ENCODE peak calls at places on chromosomes 12 and 14, in ten cellular contexts. One of them, this sample, is unnamed.

GRCh38 chr14:51873221-51873893 is 12.9 kb downstream of the GNG2 start:
- DNase-seq in epithelial cell of esophagus: peak; percentile 69
- DNase-seq in upper lobe of right lung: no peak
- DNase-seq in transverse colon: no peak
- DNase-seq in foreskin keratinocyte: peak; percentile 54
- DNase-seq in heart right ventricle: no peak
- DNase-seq in CD8-positive, alpha-beta T cell: no peak
- DNase-seq in HFF-Myc: peak; percentile 96
- DNase-seq in spleen: no peak
- DNase-seq in progenitor cell of endocrine pancreas: no peak
- DNase-seq in this sample: no peak

GRCh38 chr14:69360438-69361108 is 37.5 kb downstream of the ERH start:
- DNase-seq in progenitor cell of endocrine pancreas: no peak
- DNase-seq in HFF-Myc: no peak
- DNase-seq in epithelial cell of esophagus: no peak
- DNase-seq in foreskin keratinocyte: no peak
- DNase-seq in transverse colon: no peak
- DNase-seq in CD8-positive, alpha-beta T cell: no peak
- DNase-seq in spleen: no peak
- DNase-seq in heart right ventricle: no peak
- DNase-seq in upper lobe of right lung: no peak
- DNase-seq in this sample: no peak

GRCh38 chr12:77001181-77001758 is 64.1 kb downstream of the E2F7 start:
- DNase-seq in progenitor cell of endocrine pancreas: no peak
- DNase-seq in epithelial cell of esophagus: no peak
- DNase-seq in heart right ventricle: no peak
- DNase-seq in upper lobe of right lung: no peak
- DNase-seq in HFF-Myc: no peak
- DNase-seq in spleen: peak; percentile 58
- DNase-seq in transverse colon: no peak
- DNase-seq in CD8-positive, alpha-beta T cell: no peak
- DNase-seq in foreskin keratinocyte: no peak
- DNase-seq in this sample: no peak

GRCh38 chr12:103969391-103969790 is 3.7 kb downstream of the TDG start:
- DNase-seq in upper lobe of right lung: no peak
- DNase-seq in HFF-Myc: no peak
- DNase-seq in transverse colon: no peak
- DNase-seq in spleen: no peak
- DNase-seq in epithelial cell of esophagus: peak; percentile 41
- DNase-seq in heart right ventricle: no peak
- DNase-seq in foreskin keratinocyte: no peak
- DNase-seq in progenitor cell of endocrine pancreas: no peak
- DNase-seq in CD8-positive, alpha-beta T cell: no peak
- DNase-seq in this sample: no peak

GRCh38 chr12:95385246-95385645 is 88.7 kb upstream of the METAP2 start:
- DNase-seq in foreskin keratinocyte: no peak
- DNase-seq in transverse colon: no peak
- DNase-seq in spleen: no peak
- DNase-seq in CD8-positive, alpha-beta T cell: no peak
- DNase-seq in progenitor cell of endocrine pancreas: no peak
- DNase-seq in HFF-Myc: peak; percentile 7
- DNase-seq in heart right ventricle: no peak
- DNase-seq in epithelial cell of esophagus: peak; percentile 8
- DNase-seq in upper lobe of right lung: no peak
- DNase-seq in this sample: no peak

GRCh38 chr12:48996794-48997718 is 2.1 kb downstream of the DDN start:
- DNase-seq in heart right ventricle: peak; percentile 78
- DNase-seq in upper lobe of right lung: peak; percentile 89
- DNase-seq in progenitor cell of endocrine pancreas: peak; percentile 62
- DNase-seq in CD8-positive, alpha-beta T cell: no peak
- DNase-seq in spleen: peak; percentile 93
- DNase-seq in HFF-Myc: no peak
- DNase-seq in transverse colon: peak; percentile 82
- DNase-seq in epithelial cell of esophagus: peak; percentile 73
- DNase-seq in foreskin keratinocyte: no peak
- DNase-seq in this sample: peak; percentile 86

GRCh38 chr12:126936181-126936851 is 1330.7 kb upstream of the TMEM132C start:
- DNase-seq in foreskin keratinocyte: no peak
- DNase-seq in upper lobe of right lung: no peak
- DNase-seq in heart right ventricle: peak; percentile 62
- DNase-seq in transverse colon: peak; percentile 33
- DNase-seq in spleen: no peak
- DNase-seq in HFF-Myc: no peak
- DNase-seq in CD8-positive, alpha-beta T cell: no peak
- DNase-seq in progenitor cell of endocrine pancreas: no peak
- DNase-seq in epithelial cell of esophagus: peak; percentile 12
- DNase-seq in this sample: no peak

GRCh38 chr14:69345402-69345801 is 52.7 kb downstream of the ERH start:
- DNase-seq in heart right ventricle: no peak
- DNase-seq in epithelial cell of esophagus: no peak
- DNase-seq in upper lobe of right lung: no peak
- DNase-seq in CD8-positive, alpha-beta T cell: no peak
- DNase-seq in foreskin keratinocyte: no peak
- DNase-seq in transverse colon: no peak
- DNase-seq in progenitor cell of endocrine pancreas: no peak
- DNase-seq in spleen: no peak
- DNase-seq in HFF-Myc: no peak
- DNase-seq in this sample: no peak

GRCh38 chr14:22542360-22542759 is 46.7 kb downstream of the DAD1 start:
- DNase-seq in foreskin keratinocyte: no peak
- DNase-seq in CD8-positive, alpha-beta T cell: no peak
- DNase-seq in transverse colon: no peak
- DNase-seq in progenitor cell of endocrine pancreas: no peak
- DNase-seq in HFF-Myc: no peak
- DNase-seq in epithelial cell of esophagus: peak; percentile 45
- DNase-seq in heart right ventricle: no peak
- DNase-seq in spleen: no peak
- DNase-seq in upper lobe of right lung: no peak
- DNase-seq in this sample: no peak

GRCh38 chr14:22540286-22540685 is 48.7 kb downstream of the DAD1 start:
- DNase-seq in transverse colon: no peak
- DNase-seq in upper lobe of right lung: no peak
- DNase-seq in progenitor cell of endocrine pancreas: no peak
- DNase-seq in HFF-Myc: no peak
- DNase-seq in heart right ventricle: no peak
- DNase-seq in foreskin keratinocyte: no peak
- DNase-seq in spleen: no peak
- DNase-seq in CD8-positive, alpha-beta T cell: no peak
- DNase-seq in epithelial cell of esophagus: no peak
- DNase-seq in this sample: no peak

GRCh38 chr14:22540811-22541360 is 48.1 kb downstream of the DAD1 start:
- DNase-seq in epithelial cell of esophagus: no peak
- DNase-seq in spleen: no peak
- DNase-seq in progenitor cell of endocrine pancreas: no peak
- DNase-seq in foreskin keratinocyte: no peak
- DNase-seq in HFF-Myc: no peak
- DNase-seq in CD8-positive, alpha-beta T cell: no peak
- DNase-seq in heart right ventricle: no peak
- DNase-seq in transverse colon: no peak
- DNase-seq in upper lobe of right lung: no peak
- DNase-seq in this sample: no peak

GRCh38 chr14:22539831-22540230 is 49.2 kb downstream of the DAD1 start:
- DNase-seq in transverse colon: no peak
- DNase-seq in progenitor cell of endocrine pancreas: no peak
- DNase-seq in epithelial cell of esophagus: no peak
- DNase-seq in heart right ventricle: no peak
- DNase-seq in foreskin keratinocyte: no peak
- DNase-seq in spleen: no peak
- DNase-seq in upper lobe of right lung: no peak
- DNase-seq in HFF-Myc: no peak
- DNase-seq in CD8-positive, alpha-beta T cell: no peak
- DNase-seq in this sample: no peak

DNA sequence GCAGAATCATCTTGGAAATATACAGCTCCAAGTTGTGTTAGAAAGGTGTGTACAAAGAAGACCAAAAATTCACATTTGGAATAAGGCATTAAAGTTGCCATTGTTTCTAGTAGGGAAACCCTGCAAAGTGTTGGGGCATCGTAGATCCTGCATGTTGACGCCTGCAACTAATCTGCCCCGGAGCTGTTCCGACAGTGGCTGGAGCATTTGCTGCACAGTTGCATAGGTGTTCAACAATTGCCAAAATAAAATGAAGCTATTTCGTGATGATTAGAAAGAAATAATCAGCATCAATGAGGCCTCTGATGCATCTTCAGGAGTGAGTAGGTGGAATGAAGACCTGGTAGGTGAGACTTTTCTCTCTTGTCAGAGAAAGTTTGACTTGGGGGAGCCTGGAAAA is 47.3 kb downstream of the DAD1 start:
- DNase-seq in transverse colon: no peak
- DNase-seq in spleen: no peak
- DNase-seq in progenitor cell of endocrine pancreas: no peak
- DNase-seq in heart right ventricle: no peak
- DNase-seq in epithelial cell of esophagus: peak; percentile 55
- DNase-seq in foreskin keratinocyte: no peak
- DNase-seq in HFF-Myc: no peak
- DNase-seq in CD8-positive, alpha-beta T cell: no peak
- DNase-seq in upper lobe of right lung: no peak
- DNase-seq in this sample: no peak
- TF ChIP-seq CTCF in transverse colon: no peak
- TF ChIP-seq CTCF in spleen: no peak
- TF ChIP-seq CTCF in progenitor cell of endocrine pancreas: no peak
- TF ChIP-seq CTCF in heart right ventricle: no peak
- TF ChIP-seq CTCF in epithelial cell of esophagus: no peak
- TF ChIP-seq CTCF in foreskin keratinocyte: no peak
- TF ChIP-seq CTCF in HFF-Myc: no peak
- TF ChIP-seq CTCF in CD8-positive, alpha-beta T cell: no peak
- TF ChIP-seq CTCF in upper lobe of right lung: no peak
- TF ChIP-seq CTCF in this sample: no peak

GRCh38 chr12:69508091-69508490 is 37.9 kb downstream of the FRS2 start:
- DNase-seq in CD8-positive, alpha-beta T cell: no peak
- DNase-seq in spleen: no peak
- DNase-seq in transverse colon: no peak
- DNase-seq in foreskin keratinocyte: no peak
- DNase-seq in progenitor cell of endocrine pancreas: no peak
- DNase-seq in epithelial cell of esophagus: no peak
- DNase-seq in upper lobe of right lung: no peak
- DNase-seq in HFF-Myc: no peak
- DNase-seq in heart right ventricle: no peak
- DNase-seq in this sample: no peak

GRCh38 chr12:69509308-69509736 is 39.1 kb downstream of the FRS2 start:
- DNase-seq in epithelial cell of esophagus: no peak
- DNase-seq in CD8-positive, alpha-beta T cell: no peak
- DNase-seq in heart right ventricle: no peak
- DNase-seq in foreskin keratinocyte: no peak
- DNase-seq in transverse colon: no peak
- DNase-seq in spleen: no peak
- DNase-seq in upper lobe of right lung: no peak
- DNase-seq in progenitor cell of endocrine pancreas: no peak
- DNase-seq in HFF-Myc: no peak
- DNase-seq in this sample: no peak

GRCh38 chr12:69510176-69510827 is 40.1 kb downstream of the FRS2 start:
- DNase-seq in CD8-positive, alpha-beta T cell: no peak
- DNase-seq in foreskin keratinocyte: no peak
- DNase-seq in upper lobe of right lung: no peak
- DNase-seq in heart right ventricle: no peak
- DNase-seq in epithelial cell of esophagus: no peak
- DNase-seq in spleen: no peak
- DNase-seq in progenitor cell of endocrine pancreas: no peak
- DNase-seq in transverse colon: no peak
- DNase-seq in HFF-Myc: no peak
- DNase-seq in this sample: no peak

GRCh38 chr12:69511016-69511415 is 40.8 kb downstream of the FRS2 start:
- DNase-seq in spleen: no peak
- DNase-seq in CD8-positive, alpha-beta T cell: no peak
- DNase-seq in progenitor cell of endocrine pancreas: no peak
- DNase-seq in HFF-Myc: no peak
- DNase-seq in foreskin keratinocyte: no peak
- DNase-seq in epithelial cell of esophagus: no peak
- DNase-seq in heart right ventricle: no peak
- DNase-seq in upper lobe of right lung: no peak
- DNase-seq in transverse colon: no peak
- DNase-seq in this sample: no peak

GRCh38 chr12:69508581-69508980 is 38.4 kb downstream of the FRS2 start:
- DNase-seq in HFF-Myc: no peak
- DNase-seq in progenitor cell of endocrine pancreas: no peak
- DNase-seq in transverse colon: no peak
- DNase-seq in foreskin keratinocyte: no peak
- DNase-seq in spleen: no peak
- DNase-seq in CD8-positive, alpha-beta T cell: no peak
- DNase-seq in epithelial cell of esophagus: no peak
- DNase-seq in upper lobe of right lung: no peak
- DNase-seq in heart right ventricle: no peak
- DNase-seq in this sample: no peak
- TF ChIP-seq CTCF in HFF-Myc: no peak
- TF ChIP-seq CTCF in progenitor cell of endocrine pancreas: no peak
- TF ChIP-seq CTCF in transverse colon: no peak
- TF ChIP-seq CTCF in foreskin keratinocyte: no peak
- TF ChIP-seq CTCF in spleen: no peak
- TF ChIP-seq CTCF in CD8-positive, alpha-beta T cell: no peak
- TF ChIP-seq CTCF in epithelial cell of esophagus: no peak
- TF ChIP-seq CTCF in upper lobe of right lung: no peak
- TF ChIP-seq CTCF in heart right ventricle: no peak
- TF ChIP-seq CTCF in this sample: no peak

DNA sequence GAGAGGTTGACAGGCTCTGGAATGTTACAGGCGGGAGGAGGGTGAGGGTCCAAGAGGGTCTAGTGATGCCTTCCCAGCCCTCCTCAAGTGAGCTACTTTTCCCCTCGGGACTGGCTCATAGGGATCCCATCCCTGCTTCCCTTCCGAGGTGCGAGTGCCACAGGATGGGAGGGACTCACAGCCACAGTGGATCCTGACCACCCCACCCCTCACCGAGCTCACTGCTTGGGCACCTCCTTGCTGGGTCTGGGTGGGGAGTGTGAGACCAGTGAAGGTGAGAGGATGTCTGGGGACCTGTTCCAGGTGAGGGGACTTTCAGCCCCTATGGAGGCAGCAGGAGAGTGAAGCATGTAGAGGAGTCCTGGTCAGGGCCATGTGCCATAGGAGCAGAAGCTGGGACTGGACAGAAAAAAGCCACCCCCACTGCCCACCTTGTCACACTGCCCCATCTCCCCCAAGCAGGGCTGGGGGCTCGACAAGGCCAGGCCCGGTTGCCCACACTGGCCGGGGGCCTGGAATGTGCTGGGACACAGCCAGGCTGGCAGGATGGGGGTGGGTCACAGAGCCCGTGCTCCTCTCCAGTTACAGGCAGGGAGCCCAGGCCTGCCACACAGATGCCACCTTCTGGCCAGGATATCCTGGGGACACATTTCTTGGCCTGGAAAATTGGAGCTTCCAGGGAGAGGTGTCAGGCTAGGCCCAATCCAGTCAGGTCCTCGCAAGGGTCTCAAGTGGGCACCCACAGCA is 1.7 kb upstream of the TNS2 start:
- DNase-seq in heart right ventricle: peak; percentile 80
- DNase-seq in progenitor cell of endocrine pancreas: no peak
- DNase-seq in CD8-positive, alpha-beta T cell: no peak
- DNase-seq in spleen: peak; percentile 82
- DNase-seq in HFF-Myc: no peak
- DNase-seq in epithelial cell of esophagus: peak; percentile 19
- DNase-seq in foreskin keratinocyte: no peak
- DNase-seq in transverse colon: peak; percentile 63
- DNase-seq in upper lobe of right lung: peak; percentile 89
- DNase-seq in this sample: peak; percentile 80
- TF ChIP-seq CTCF in heart right ventricle: no peak
- TF ChIP-seq CTCF in progenitor cell of endocrine pancreas: no peak
- TF ChIP-seq CTCF in CD8-positive, alpha-beta T cell: no peak
- TF ChIP-seq CTCF in spleen: no peak
- TF ChIP-seq CTCF in HFF-Myc: no peak
- TF ChIP-seq CTCF in epithelial cell of esophagus: peak; percentile 32
- TF ChIP-seq CTCF in foreskin keratinocyte: peak; percentile 17
- TF ChIP-seq CTCF in transverse colon: peak; percentile 24
- TF ChIP-seq CTCF in upper lobe of right lung: peak; percentile 29
- TF ChIP-seq CTCF in this sample: peak; percentile 16

DNA sequence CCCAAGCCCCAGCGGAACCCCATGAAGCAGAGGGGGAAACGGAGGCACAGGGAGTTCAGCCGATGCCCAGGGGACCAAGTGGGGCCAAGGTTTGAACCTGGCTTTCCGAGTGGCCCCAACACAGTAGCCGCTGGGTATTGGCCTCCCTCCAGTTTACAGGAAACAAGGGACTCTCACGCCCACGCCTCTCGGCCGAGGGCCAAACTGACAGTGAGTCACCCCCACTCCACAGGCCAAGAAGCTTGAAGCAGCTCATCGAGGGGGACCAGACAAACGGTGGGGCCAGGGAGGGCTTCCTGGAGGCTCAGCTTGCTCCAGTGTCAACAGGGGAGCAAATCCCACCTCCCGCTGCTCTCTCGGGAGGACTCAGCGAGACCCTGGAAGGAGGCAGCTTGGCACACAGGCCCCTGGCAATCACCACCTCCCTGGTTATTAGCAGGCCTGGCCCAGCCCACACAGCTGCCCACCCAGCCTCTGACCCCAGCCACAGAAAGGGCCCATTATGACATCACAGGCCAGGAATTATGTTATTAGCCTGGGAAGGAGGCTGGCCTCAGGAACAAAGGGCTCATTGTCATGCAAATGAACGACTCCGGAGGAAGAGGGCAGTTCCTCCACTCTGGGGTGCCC is 54.6 kb downstream of the NCOR2 start:
- DNase-seq in heart right ventricle: peak; percentile 88
- DNase-seq in epithelial cell of esophagus: peak; percentile 95
- DNase-seq in upper lobe of right lung: peak; percentile 93
- DNase-seq in transverse colon: peak; percentile 86
- DNase-seq in foreskin keratinocyte: peak; percentile 63
- DNase-seq in HFF-Myc: peak; percentile 91
- DNase-seq in progenitor cell of endocrine pancreas: no peak
- DNase-seq in spleen: no peak
- DNase-seq in CD8-positive, alpha-beta T cell: no peak
- DNase-seq in this sample: peak; percentile 88
- TF ChIP-seq CTCF in heart right ventricle: no peak
- TF ChIP-seq CTCF in epithelial cell of esophagus: no peak
- TF ChIP-seq CTCF in upper lobe of right lung: no peak
- TF ChIP-seq CTCF in transverse colon: no peak
- TF ChIP-seq CTCF in foreskin keratinocyte: no peak
- TF ChIP-seq CTCF in HFF-Myc: no peak
- TF ChIP-seq CTCF in progenitor cell of endocrine pancreas: no peak
- TF ChIP-seq CTCF in spleen: no peak
- TF ChIP-seq CTCF in CD8-positive, alpha-beta T cell: no peak
- TF ChIP-seq CTCF in this sample: no peak